ENCODE peak calls at places on chromosome 12, in five cellular contexts. M is A549, P is lower lobe of right lung, U is activated B cell treated with CpG ODN at 0.5 μM for 24 hours, N is mucosa of descending colon. B is an unnamed sample.
A peak's percentile ranks its signal among the peaks of the same experiment; 100 is the strongest.

GRCh38 chr12:75190846-75191245 is 18.8 kb downstream of the KCNC2 start:
- DNase-seq in N (no peak), U (no peak), P (no peak), M (no peak), B (no peak)

GRCh38 chr12:115437061-115437567 is 753.1 kb upstream of the TBX3 start:
- DNase-seq in P (no peak), N (peak; percentile 20), M (no peak), U (no peak), B (no peak)

GRCh38 chr12:43336962-43337555 is 214.9 kb downstream of the ADAMTS20 start:
- DNase-seq in N (no peak), M (peak; percentile 21), P (no peak), U (no peak), B (peak; percentile 17)

GRCh38 chr12:126424696-126425095 is 1359.5 kb downstream of the AACS start:
- DNase-seq in P (no peak), U (no peak), M (no peak), N (no peak), B (no peak)

GRCh38 chr12:107184359-107184980 is 91.1 kb upstream of the CRY1 start:
- DNase-seq in U (no peak), N (no peak), M (no peak), P (no peak), B (no peak)

GRCh38 chr12:113461666-113462065 is 10.0 kb downstream of the LHX5 start:
- DNase-seq in M (peak; percentile 70), N (no peak), P (no peak), U (no peak), B (peak; percentile 57)

GRCh38 chr12:121858662-121859572 is at the start of gene HPD:
- DNase-seq in P (no peak), U (no peak), M (peak; percentile 51), N (peak; percentile 38), B (no peak)

GRCh38 chr12:126858586-126858985 is 1408.4 kb upstream of the TMEM132C start:
- DNase-seq in M (no peak), N (no peak), U (no peak), P (no peak), B (no peak)

GRCh38 chr12:24473097-24473496 is 475.8 kb downstream of the BCAT1 start:
- DNase-seq in P (no peak), N (no peak), M (no peak), U (no peak), B (no peak)

GRCh38 chr12:69354561-69355187 is 4.9 kb upstream of the YEATS4 start:
- DNase-seq in U (no peak), P (no peak), M (no peak), N (no peak), B (no peak)

GRCh38 chr12:132761032-132761910 is at the start of gene ANKLE2:
- DNase-seq in P (peak; percentile 71), U (peak; percentile 53), N (peak; percentile 56), M (peak; percentile 63), B (peak; percentile 90)

GRCh38 chr12:132764231-132764630 is 2.6 kb upstream of the ANKLE2 start:
- DNase-seq in U (no peak), P (no peak), N (no peak), M (no peak), B (no peak)

GRCh38 chr12:132766380-132767085 is 4.9 kb upstream of the ANKLE2 start:
- DNase-seq in M (no peak), U (no peak), P (peak; percentile 66), N (peak; percentile 67), B (no peak)

GRCh38 chr12:132765366-132765765 is 3.7 kb upstream of the ANKLE2 start:
- DNase-seq in M (no peak), U (no peak), P (no peak), N (no peak), B (no peak)

DNA sequence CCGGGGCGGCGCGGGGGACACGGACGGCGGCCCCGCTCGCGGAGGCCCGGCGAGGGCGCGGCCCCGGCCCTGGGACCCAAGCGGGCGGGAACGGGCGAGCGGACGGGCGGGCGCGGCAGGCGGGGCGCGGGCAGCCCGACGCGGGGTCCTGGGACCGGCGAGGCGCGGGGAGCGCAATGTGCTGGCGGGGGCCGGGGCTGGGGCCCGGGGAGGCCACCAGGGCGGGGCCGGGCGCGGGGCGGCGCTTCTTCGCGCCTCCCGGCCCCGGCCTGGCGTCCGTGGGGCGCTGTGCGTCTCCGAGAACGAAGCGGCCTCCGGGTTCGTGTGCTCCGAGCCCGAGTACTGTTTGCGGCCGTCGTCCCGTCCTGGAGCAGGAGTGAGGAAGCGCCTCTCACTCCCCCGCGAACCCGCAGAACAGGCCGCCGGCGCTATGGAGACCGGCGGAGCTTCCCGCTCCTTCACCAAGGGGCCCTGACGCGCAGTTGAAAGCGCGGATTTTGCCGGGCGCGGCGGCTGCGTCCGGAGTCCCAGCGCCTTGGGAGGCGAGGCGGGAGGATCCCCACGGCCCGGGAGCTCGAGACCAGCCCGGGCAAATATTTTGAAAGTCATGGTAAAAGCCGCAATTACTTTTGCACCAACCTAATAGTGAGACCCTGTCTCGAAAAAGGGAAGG is 415 bp upstream of the ANKLE2 start:
- DNase-seq in U (peak; percentile 87), P (peak; percentile 91), M (peak; percentile 93), N (peak; percentile 83), B (peak; percentile 99)
- TF ChIP-seq CTCF in U (no peak), P (peak; percentile 39), M (peak; percentile 19), N (no peak), B (no peak)

DNA sequence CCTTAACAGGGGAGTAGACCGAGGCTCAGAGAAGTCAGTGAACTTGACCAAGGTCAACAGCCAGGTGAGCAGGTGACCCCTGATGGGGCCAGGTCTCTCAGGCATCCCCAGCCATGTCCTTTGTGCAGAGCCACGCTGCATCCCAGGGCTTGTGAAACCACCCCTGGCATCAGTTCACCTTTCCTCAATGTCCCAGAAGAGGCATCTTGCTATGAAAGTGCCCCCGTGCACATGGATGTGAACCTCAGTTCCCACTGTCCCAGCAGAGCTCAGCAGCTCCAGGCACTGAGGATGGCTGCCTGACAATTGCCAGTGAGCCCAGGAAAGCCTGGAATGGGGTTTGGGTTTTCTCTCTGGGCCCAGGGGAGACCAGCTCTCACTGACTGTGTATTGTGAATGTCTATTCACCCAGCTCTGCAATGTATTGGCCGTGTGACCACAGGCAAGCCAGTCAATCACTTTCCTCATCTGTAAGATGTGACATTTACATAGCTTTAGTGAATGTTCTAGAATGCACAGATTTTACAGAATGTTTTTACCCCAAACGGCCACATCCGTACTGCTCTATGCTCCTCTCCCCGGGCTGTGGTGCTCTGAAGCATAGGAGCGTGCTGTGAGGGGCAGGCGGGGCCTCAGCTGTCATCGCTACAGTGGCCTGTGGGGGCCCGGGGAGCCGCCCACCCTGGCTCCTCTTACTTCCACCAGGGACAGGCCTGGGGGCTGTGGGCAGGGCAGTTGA is 4.9 kb downstream of the CACNA2D4 start:
- DNase-seq in P (peak; percentile 20), N (no peak), U (no peak), M (no peak), B (no peak)
- TF ChIP-seq CTCF in P (no peak), N (no peak), U (no peak), M (no peak), B (no peak)

GRCh38 chr12:89477633-89478279 is 46.8 kb downstream of the GALNT4 start:
- DNase-seq in M (no peak), P (no peak), U (no peak), N (no peak), B (no peak)
- TF ChIP-seq CTCF in M (no peak), P (no peak), U (no peak), N (no peak), B (no peak)

DNA sequence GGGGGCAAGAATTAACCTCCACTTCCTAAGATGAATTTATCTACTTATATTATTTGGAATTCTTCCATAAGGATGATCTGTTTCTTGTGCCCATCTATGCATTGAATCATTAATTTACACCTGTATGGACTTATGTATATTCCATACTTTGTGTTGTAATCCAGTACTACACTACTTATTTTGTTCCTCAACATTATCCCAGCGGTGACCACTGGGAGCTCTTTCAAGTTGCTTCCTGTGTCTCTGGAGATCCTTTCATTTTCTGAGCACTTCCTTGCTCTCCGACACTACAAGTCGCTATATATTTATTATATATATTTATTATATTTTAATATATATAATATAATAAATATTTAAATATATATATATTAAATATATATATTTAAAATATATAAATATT is 54.9 kb upstream of the SCN8A start:
- DNase-seq in P (no peak), U (no peak), M (peak; percentile 53), N (no peak), B (no peak)
- TF ChIP-seq CTCF in P (no peak), U (no peak), M (no peak), N (no peak), B (no peak)

DNA sequence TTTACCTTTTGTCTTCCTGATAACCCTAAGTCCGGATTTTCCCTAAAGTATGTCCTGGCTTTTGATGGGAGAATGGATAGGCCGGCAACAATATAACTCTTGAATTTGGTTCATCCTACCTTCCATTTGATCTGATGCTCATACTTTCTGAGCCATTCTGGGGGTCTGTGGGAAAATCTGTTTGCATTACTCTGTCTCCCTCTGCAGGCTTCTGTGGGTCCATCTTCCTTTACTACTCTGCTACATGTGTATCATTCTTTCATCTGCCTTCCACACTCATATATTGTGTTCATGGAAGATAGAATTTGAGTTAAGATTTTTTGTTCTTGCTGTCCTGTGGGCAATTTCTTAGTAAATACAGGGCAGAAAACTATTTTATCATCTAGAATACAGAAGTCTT is 101.5 kb downstream of the NAV3 start:
- DNase-seq in U (no peak), P (no peak), N (no peak), M (no peak), B (no peak)
- TF ChIP-seq CTCF in U (no peak), P (no peak), N (no peak), M (no peak), B (no peak)

GRCh38 chr12:6850796-6851152 is 312 bp downstream of the CDCA3 start:
- DNase-seq in P (no peak), U (no peak), M (no peak), N (no peak), B (no peak)

GRCh38 chr12:6853626-6854025 is 1.7 kb downstream of the USP5 start:
- DNase-seq in N (no peak), M (no peak), U (no peak), P (no peak), B (no peak)

GRCh38 chr12:6852651-6853354 is 853 bp downstream of the USP5 start:
- DNase-seq in N (peak; percentile 47), U (no peak), M (peak; percentile 59), P (no peak), B (no peak)

GRCh38 chr12:6851153-6851920 is at the start of gene CDCA3:
- DNase-seq in M (peak; percentile 99), U (peak; percentile 76), N (peak; percentile 97), P (peak; percentile 96), B (peak; percentile 99)

DNA sequence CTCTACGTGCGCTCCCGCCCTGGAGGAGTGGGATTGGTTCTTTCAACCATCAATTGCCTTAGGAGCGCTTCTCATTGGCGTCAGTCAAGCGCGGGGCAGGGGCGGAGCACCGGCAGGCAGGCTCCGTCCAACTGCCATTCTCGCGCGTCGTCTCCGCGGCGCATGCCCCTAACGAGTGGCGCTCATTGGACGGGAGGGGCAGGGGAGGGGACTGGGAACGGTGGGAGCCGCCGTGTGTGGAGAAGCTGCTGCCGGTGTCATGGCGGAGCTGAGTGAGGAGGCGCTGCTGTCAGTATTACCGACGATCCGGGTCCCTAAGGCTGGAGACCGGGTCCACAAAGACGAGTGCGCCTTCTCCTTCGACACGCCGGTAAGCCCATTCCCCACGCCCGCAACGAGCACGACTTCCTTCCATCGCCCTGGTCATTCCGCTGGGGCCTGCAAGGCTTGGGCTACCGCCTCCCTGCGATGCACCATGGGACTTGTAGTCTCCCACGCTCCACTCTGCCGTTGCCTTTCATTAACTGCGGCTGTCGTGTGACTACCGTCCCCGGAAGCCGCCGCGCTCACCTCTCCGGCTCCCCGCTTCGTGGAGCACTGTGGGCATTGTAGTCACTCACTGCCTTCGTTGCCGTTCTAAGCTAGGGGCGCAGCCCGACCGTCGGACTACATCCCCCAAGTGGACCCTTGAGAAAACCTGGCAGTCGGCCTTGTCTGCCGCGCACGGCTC is at the start of gene USP5:
- DNase-seq in P (peak; percentile 100), N (peak; percentile 98), M (peak; percentile 100), U (peak; percentile 91), B (peak; percentile 93)
- TF ChIP-seq CTCF in P (no peak), N (no peak), M (no peak), U (no peak), B (no peak)

B was measured in GM20000.